ENCODE peak calls at places on chromosomes 7 and 10, in five cellular contexts. F is HepG2, Y is K562, E is HCT116, J is H1. P is an unnamed sample.

GRCh38 chr10:1605121-1605520 is 132.2 kb downstream of the ADARB2 start:
- DNase-seq in F (no peak), Y (no peak), E (no peak), J (no peak), P (no peak)

GRCh38 chr7:128363261-128363721 is 1.8 kb upstream of the PRRT4 start:
- DNase-seq in F (no peak), Y (no peak), E (no peak), J (no peak), P (no peak)

GRCh38 chr10:117165557-117166419 is 27.7 kb upstream of the VAX1 start:
- DNase-seq in F (no peak), Y (peak), E (peak), J (peak), P (peak)

GRCh38 chr10:24440817-24441790 is 232.2 kb downstream of the KIAA1217 start:
- DNase-seq in F (no peak), Y (no peak), E (no peak), J (no peak), P (no peak)

GRCh38 chr7:24653316-24654085 is 80.2 kb downstream of the PALS2 start:
- DNase-seq in F (no peak), Y (no peak), E (no peak), J (no peak), P (no peak)

GRCh38 chr7:87202705-87203104 is 16.8 kb downstream of the TMEM243 start:
- DNase-seq in F (no peak), Y (no peak), E (no peak), J (no peak), P (no peak)

GRCh38 chr7:40244226-40244625 is 109.4 kb downstream of the SUGCT start:
- DNase-seq in F (no peak), Y (no peak), E (no peak), J (no peak), P (peak)

GRCh38 chr7:95871078-95871848 is 98.9 kb downstream of the DYNC1I1 start:
- DNase-seq in F (peak), Y (peak), E (peak), J (no peak), P (peak)

GRCh38 chr10:93166116-93166515 is 92.4 kb downstream of the CYP26A1 start:
- DNase-seq in F (no peak), Y (no peak), E (no peak), J (no peak), P (no peak)

GRCh38 chr10:80158598-80159127 is 26.1 kb downstream of the PLAC9 start:
- DNase-seq in F (no peak), Y (peak), E (peak), J (no peak), P (no peak)

GRCh38 chr10:49281461-49281860 is 17.5 kb upstream of the C10orf71 start:
- DNase-seq in F (no peak), Y (peak), E (no peak), J (peak), P (no peak)

GRCh38 chr10:130192276-130192848 is 56.2 kb downstream of the GLRX3 start:
- DNase-seq in F (no peak), Y (no peak), E (no peak), J (no peak), P (no peak)

GRCh38 chr10:123240776-123241175 is 86.6 kb downstream of the BUB3 start:
- DNase-seq in F (no peak), Y (no peak), E (no peak), J (no peak), P (no peak)
- TF ChIP-seq YY1 in F (no peak), Y (no peak), E (no peak), J (no peak), P (no peak)

DNA sequence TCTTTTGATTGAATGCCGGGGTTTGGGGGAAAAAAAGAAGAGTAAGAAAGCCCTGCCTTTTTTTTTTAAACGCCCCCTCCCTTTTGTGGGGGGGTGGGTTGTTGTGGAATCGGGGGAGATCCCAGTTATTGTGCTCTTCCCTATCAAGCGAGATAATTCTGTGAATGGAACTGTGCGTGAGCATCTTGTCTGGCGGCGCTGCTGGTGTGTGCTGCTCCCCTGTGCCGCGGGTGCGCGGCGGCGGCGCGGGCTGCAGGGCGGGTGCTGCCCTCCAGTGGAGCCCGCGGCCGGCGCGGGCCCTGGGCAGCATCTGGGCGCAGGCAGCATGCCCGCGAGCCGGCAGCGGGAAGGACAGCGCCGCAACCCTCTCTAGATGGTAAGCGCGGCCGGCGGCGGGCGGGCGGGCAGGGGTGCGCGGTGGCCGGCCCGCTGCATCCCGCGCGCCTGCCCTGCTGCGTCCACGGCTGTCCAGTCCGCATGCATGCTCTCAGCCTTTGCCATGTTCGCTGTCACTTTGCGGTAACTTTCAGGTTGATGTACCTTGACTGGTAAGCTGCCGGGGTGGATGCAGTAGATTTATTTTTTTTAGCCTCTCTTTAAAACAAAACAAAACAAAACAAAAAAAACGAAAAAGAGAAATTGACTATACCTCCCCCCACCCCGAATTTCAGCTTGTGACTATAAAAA is 176.6 kb downstream of the TCF7L2 start:
- DNase-seq in F (peak), Y (peak), E (no peak), J (no peak), P (peak)
- TF ChIP-seq YY1 in F (peak), Y (no peak), E (no peak), J (no peak), P (no peak)

GRCh38 chr7:153696242-153696641 is 356.0 kb upstream of the DPP6 start:
- DNase-seq in F (no peak), Y (no peak), E (no peak), J (no peak), P (no peak)
- TF ChIP-seq YY1 in F (no peak), Y (no peak), E (no peak), J (no peak), P (no peak)

DNA sequence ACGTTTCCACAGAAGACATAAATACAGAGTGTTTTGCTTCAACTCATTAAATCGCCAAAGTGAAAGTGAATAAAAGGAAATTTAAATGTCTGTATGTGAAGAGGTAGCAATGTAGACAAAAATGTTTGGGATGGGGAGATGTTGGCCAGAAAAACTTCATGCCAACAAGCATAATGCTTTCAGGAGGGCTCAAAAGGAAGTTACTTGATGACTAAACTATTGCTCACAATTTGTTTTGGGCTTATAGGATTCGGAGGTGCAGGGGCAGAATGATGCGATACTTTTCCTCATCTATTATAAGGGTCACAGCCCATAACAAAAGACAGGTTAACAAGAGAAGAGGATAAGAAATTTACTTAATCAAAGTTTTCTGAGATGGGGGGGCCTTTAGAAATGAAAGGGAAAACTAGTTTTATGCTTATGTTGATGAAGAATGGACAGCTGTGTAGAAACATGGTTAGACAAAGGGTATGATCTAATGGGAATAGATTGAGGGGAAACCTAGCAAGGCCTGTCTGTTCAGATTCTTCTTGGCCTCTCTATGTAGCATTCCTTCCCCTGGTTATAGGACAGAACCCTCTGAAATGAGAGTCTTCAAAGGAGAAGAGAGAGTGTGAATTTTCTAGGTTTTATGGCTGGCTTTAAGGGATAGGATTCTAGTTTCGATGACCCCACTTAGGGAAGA is 898.6 kb downstream of the LRMDA start:
- DNase-seq in F (no peak), Y (no peak), E (no peak), J (no peak), P (no peak)
- TF ChIP-seq YY1 in F (no peak), Y (no peak), E (no peak), J (no peak), P (no peak)

P was measured in NT2/D1.